ENCODE peak calls at places on chromosomes 16 and 17, in eight cellular contexts. Q is T-helper 2 cell; A is activated CD4-positive, alpha-beta T cell treated with anti-CD3 and anti-CD28 coated beads, Interleukin-2, amount 50 U/mL, for 48 hours; V is cardiac fibroblast; I is fibroblast of villous mesenchyme; H is AG04449; P is neural crest cell; M is SW480. N is an unnamed sample.

GRCh38 chr17:1487939-1488825 is 4.3 kb downstream of the MYO1C start:
- DNase-seq in Q (peak; percentile 74), A (peak; percentile 75), V (peak; percentile 84), I (peak; percentile 90), H (no peak), P (peak; percentile 79), M (peak; percentile 86), N (peak; percentile 69)

GRCh38 chr16:11128211-11129123 is 127.5 kb downstream of the SOCS1 start:
- DNase-seq in Q (no peak), A (no peak), V (peak; percentile 71), I (peak; percentile 96), H (no peak), P (no peak), M (no peak), N (no peak)

GRCh38 chr17:8041249-8041928 is 2.5 kb downstream of the ALOX15B start:
- DNase-seq in Q (no peak), A (peak; percentile 35), V (peak; percentile 95), I (peak; percentile 91), H (no peak), P (peak; percentile 21), M (peak; percentile 75), N (peak; percentile 29)

GRCh38 chr17:57553991-57554825 is 190.9 kb downstream of the CCDC182 start:
- DNase-seq in Q (no peak), A (no peak), V (peak; percentile 39), I (peak; percentile 94), H (no peak), P (no peak), M (no peak), N (no peak)

GRCh38 chr16:46859719-46860152 is 24.4 kb upstream of the GPT2 start:
- DNase-seq in Q (no peak), A (peak; percentile 58), V (peak; percentile 95), I (peak; percentile 66), H (no peak), P (no peak), M (peak; percentile 73), N (no peak)

GRCh38 chr16:81821422-81822128 is 42.5 kb downstream of the PLCG2 start:
- DNase-seq in Q (no peak), A (no peak), V (no peak), I (no peak), H (no peak), P (no peak), M (no peak), N (no peak)

GRCh38 chr16:57572978-57573733 is 30.7 kb downstream of the ADGRG5 start:
- DNase-seq in Q (no peak), A (no peak), V (no peak), I (no peak), H (no peak), P (no peak), M (no peak), N (no peak)

GRCh38 chr17:45776896-45777295 is 7.2 kb upstream of the CRHR1 start:
- DNase-seq in Q (no peak), A (no peak), V (no peak), I (no peak), H (no peak), P (no peak), M (no peak), N (no peak)

GRCh38 chr17:7634384-7634783 is 4.4 kb downstream of the SHBG start:
- DNase-seq in Q (no peak), A (peak; percentile 31), V (peak; percentile 48), I (peak; percentile 66), H (no peak), P (peak; percentile 83), M (peak; percentile 31), N (no peak)

GRCh38 chr16:88677721-88678120 is 8.6 kb downstream of the SNAI3 start:
- DNase-seq in Q (no peak), A (no peak), V (no peak), I (no peak), H (no peak), P (no peak), M (no peak), N (peak; percentile 17)

GRCh38 chr17:29549169-29549935 is 17.5 kb downstream of the ABHD15 start:
- DNase-seq in Q (no peak), A (no peak), V (no peak), I (peak; percentile 19), H (no peak), P (no peak), M (no peak), N (no peak)

GRCh38 chr17:45394913-45395568 is 37.6 kb downstream of the ARHGAP27 start:
- DNase-seq in Q (no peak), A (peak; percentile 46), V (peak; percentile 89), I (peak; percentile 86), H (no peak), P (peak; percentile 85), M (peak; percentile 52), N (peak; percentile 26)

GRCh38 chr16:65789546-65789945 is 576.9 kb upstream of the CDH5 start:
- DNase-seq in Q (no peak), A (no peak), V (no peak), I (no peak), H (no peak), P (no peak), M (no peak), N (no peak)

GRCh38 chr16:20385844-20386832 is 18.4 kb downstream of the PDILT start:
- DNase-seq in Q (peak; percentile 21), A (peak; percentile 71), V (peak; percentile 57), I (peak; percentile 33), H (no peak), P (peak; percentile 82), M (peak; percentile 49), N (peak; percentile 31)

GRCh38 chr17:40550608-40551007 is 14.7 kb downstream of the CCR7 start:
- DNase-seq in Q (no peak), A (no peak), V (peak; percentile 98), I (peak; percentile 89), H (peak; percentile 73), P (no peak), M (no peak), N (peak; percentile 49)

GRCh38 chr16:47036201-47036600 is 62.7 kb upstream of the DNAJA2 start:
- DNase-seq in Q (no peak), A (no peak), V (no peak), I (no peak), H (no peak), P (no peak), M (no peak), N (no peak)

GRCh38 chr16:58418601-58419000 is 26.3 kb downstream of the GINS3 start:
- DNase-seq in Q (no peak), A (no peak), V (peak; percentile 41), I (peak; percentile 5), H (no peak), P (no peak), M (no peak), N (no peak)

GRCh38 chr16:1245452-1246005 is 5.0 kb downstream of the TPSAB1 start:
- DNase-seq in Q (no peak), A (no peak), V (no peak), I (no peak), H (no peak), P (no peak), M (no peak), N (no peak)

GRCh38 chr17:80428363-80428762 is 13.4 kb downstream of the ENDOV start:
- DNase-seq in Q (no peak), A (no peak), V (no peak), I (no peak), H (no peak), P (no peak), M (no peak), N (no peak)

GRCh38 chr17:16250635-16251034 is 33.6 kb downstream of the PIGL start:
- DNase-seq in Q (no peak), A (no peak), V (peak; percentile 48), I (peak; percentile 74), H (peak; percentile 51), P (no peak), M (peak; percentile 21), N (no peak)

GRCh38 chr16:12574721-12575120 is 229.0 kb downstream of the CPPED1 start:
- DNase-seq in Q (no peak), A (no peak), V (no peak), I (no peak), H (no peak), P (no peak), M (no peak), N (no peak)

GRCh38 chr16:81695431-81695890 is 83.6 kb upstream of the PLCG2 start:
- DNase-seq in Q (no peak), A (no peak), V (peak; percentile 32), I (no peak), H (no peak), P (no peak), M (no peak), N (no peak)